ENCODE peak calls at places on chromosomes 4 and X, in nine cellular contexts. X, Z, P, N, S, C, K, B and Y are unnamed samples.

GRCh38 chrX:14032383-14032782 is 2.7 kb upstream of the GEMIN8 start:
- DNase-seq in X (no peak), Z (peak), P (peak), N (peak), S (no peak), C (no peak), K (no peak), B (no peak), Y (peak)

GRCh38 chrX:104309169-104309568 is 54.4 kb upstream of the ESX1 start:
- DNase-seq in X (no peak), Z (no peak), P (no peak), N (no peak), S (no peak), C (no peak), K (no peak), B (no peak), Y (no peak)

GRCh38 chr4:105227054-105227453 is 80.4 kb downstream of the TET2 start:
- DNase-seq in X (no peak), Z (no peak), P (no peak), N (no peak), S (no peak), C (no peak), K (no peak), B (no peak), Y (no peak)

GRCh38 chrX:47540754-47541538 is 20.1 kb upstream of the ARAF start:
- DNase-seq in X (peak), Z (peak), P (peak), N (no peak), S (peak), C (peak), K (peak), B (peak), Y (no peak)

GRCh38 chr4:119268466-119268865 is 53.5 kb downstream of the FABP2 start:
- DNase-seq in X (no peak), Z (no peak), P (no peak), N (no peak), S (no peak), C (no peak), K (no peak), B (no peak), Y (no peak)

GRCh38 chrX:134886201-134886600 is 104.6 kb upstream of the SMIM10 start:
- DNase-seq in X (no peak), Z (no peak), P (no peak), N (no peak), S (peak), C (no peak), K (no peak), B (no peak), Y (no peak)

GRCh38 chr4:18020145-18020670 is 1.3 kb downstream of the LCORL start:
- DNase-seq in X (peak), Z (peak), P (peak), N (peak), S (no peak), C (no peak), K (no peak), B (no peak), Y (peak)

GRCh38 chrX:142804085-142804484 is 221.6 kb upstream of the SPANXN4 start:
- DNase-seq in X (no peak), Z (no peak), P (no peak), N (no peak), S (no peak), C (no peak), K (no peak), B (no peak), Y (no peak)

GRCh38 chr4:152352645-152353116 is 183.2 kb downstream of the FBXW7 start:
- DNase-seq in X (peak), Z (no peak), P (peak), N (peak), S (peak), C (peak), K (peak), B (peak), Y (peak)

GRCh38 chrX:120308558-120308957 is 2.7 kb downstream of the TMEM255A start:
- DNase-seq in X (no peak), Z (no peak), P (no peak), N (no peak), S (no peak), C (no peak), K (no peak), B (no peak), Y (no peak)

GRCh38 chr4:3407930-3408792 is 33.6 kb upstream of the HGFAC start:
- DNase-seq in X (no peak), Z (no peak), P (no peak), N (no peak), S (no peak), C (no peak), K (no peak), B (no peak), Y (no peak)

GRCh38 chrX:40866878-40867277 is 131.5 kb upstream of the MED14 start:
- DNase-seq in X (no peak), Z (no peak), P (no peak), N (no peak), S (no peak), C (no peak), K (no peak), B (no peak), Y (no peak)

GRCh38 chr4:113901994-113902787 is 77.3 kb downstream of the ARSJ start:
- DNase-seq in X (peak), Z (no peak), P (peak), N (peak), S (no peak), C (no peak), K (peak), B (peak), Y (no peak)

GRCh38 chr4:40998680-40999358 is 215.5 kb downstream of the APBB2 start:
- DNase-seq in X (no peak), Z (no peak), P (peak), N (no peak), S (peak), C (no peak), K (no peak), B (no peak), Y (no peak)

GRCh38 chrX:32530802-32531403 is 680.4 kb downstream of the DMD start:
- DNase-seq in X (peak), Z (peak), P (peak), N (peak), S (peak), C (no peak), K (no peak), B (peak), Y (peak)

GRCh38 chrX:152313529-152314302 is 137.4 kb downstream of the GABRA3 start:
- DNase-seq in X (no peak), Z (peak), P (no peak), N (no peak), S (no peak), C (no peak), K (no peak), B (no peak), Y (no peak)

GRCh38 chr4:85744950-85745349 is 270.0 kb downstream of the ARHGAP24 start:
- DNase-seq in X (no peak), Z (no peak), P (no peak), N (no peak), S (peak), C (peak), K (no peak), B (no peak), Y (no peak)

GRCh38 chr4:73916172-73916925 is 47.2 kb downstream of the CXCL1 start:
- DNase-seq in X (no peak), Z (no peak), P (no peak), N (no peak), S (no peak), C (no peak), K (no peak), B (no peak), Y (no peak)

GRCh38 chr4:103268746-103269145 is 70.6 kb upstream of the CENPE start:
- DNase-seq in X (no peak), Z (no peak), P (no peak), N (no peak), S (no peak), C (no peak), K (no peak), B (no peak), Y (no peak)

GRCh38 chr4:152778656-152779512 is 646 bp downstream of the TIGD4 start:
- DNase-seq in X (peak), Z (peak), P (peak), N (peak), S (peak), C (no peak), K (no peak), B (no peak), Y (peak)

GRCh38 chr4:5361968-5362367 is 310.7 kb downstream of the STK32B start:
- DNase-seq in X (no peak), Z (peak), P (no peak), N (no peak), S (no peak), C (no peak), K (no peak), B (peak), Y (no peak)

GRCh38 chr4:15536552-15537499 is 67.1 kb downstream of the CC2D2A start:
- DNase-seq in X (no peak), Z (no peak), P (no peak), N (no peak), S (no peak), C (no peak), K (no peak), B (no peak), Y (no peak)

GRCh38 chr4:75512336-75513211 is 1.6 kb downstream of the RCHY1 start:
- DNase-seq in X (peak), Z (peak), P (no peak), N (peak), S (peak), C (no peak), K (no peak), B (no peak), Y (no peak)

GRCh38 chrX:136202889-136203288 is 48.3 kb downstream of the MAP7D3 start:
- DNase-seq in X (no peak), Z (no peak), P (no peak), N (no peak), S (no peak), C (no peak), K (no peak), B (no peak), Y (no peak)

GRCh38 chr4:108821056-108821925 is 58.4 kb upstream of the ETNPPL start:
- DNase-seq in X (no peak), Z (no peak), P (no peak), N (no peak), S (no peak), C (no peak), K (no peak), B (no peak), Y (no peak)

GRCh38 chrX:69074726-69075125 is 90.5 kb downstream of the PJA1 start:
- DNase-seq in X (no peak), Z (no peak), P (no peak), N (no peak), S (no peak), C (no peak), K (no peak), B (no peak), Y (no peak)

GRCh38 chr4:139922625-139923024 is 231.4 kb downstream of the MAML3 start:
- DNase-seq in X (no peak), Z (no peak), P (no peak), N (no peak), S (no peak), C (no peak), K (no peak), B (peak), Y (no peak)

GRCh38 chr4:183240581-183241321 is 79.3 kb downstream of the CLDN22 start:
- DNase-seq in X (no peak), Z (no peak), P (no peak), N (no peak), S (no peak), C (no peak), K (no peak), B (no peak), Y (no peak)

GRCh38 chr4:141246243-141246642 is 25.5 kb downstream of the ZNF330 start:
- DNase-seq in X (no peak), Z (no peak), P (no peak), N (no peak), S (no peak), C (peak), K (no peak), B (no peak), Y (no peak)

GRCh38 chr4:140947507-140947906 is 185.8 kb downstream of the RNF150 start:
- DNase-seq in X (no peak), Z (no peak), P (peak), N (no peak), S (no peak), C (no peak), K (no peak), B (no peak), Y (no peak)

DNA sequence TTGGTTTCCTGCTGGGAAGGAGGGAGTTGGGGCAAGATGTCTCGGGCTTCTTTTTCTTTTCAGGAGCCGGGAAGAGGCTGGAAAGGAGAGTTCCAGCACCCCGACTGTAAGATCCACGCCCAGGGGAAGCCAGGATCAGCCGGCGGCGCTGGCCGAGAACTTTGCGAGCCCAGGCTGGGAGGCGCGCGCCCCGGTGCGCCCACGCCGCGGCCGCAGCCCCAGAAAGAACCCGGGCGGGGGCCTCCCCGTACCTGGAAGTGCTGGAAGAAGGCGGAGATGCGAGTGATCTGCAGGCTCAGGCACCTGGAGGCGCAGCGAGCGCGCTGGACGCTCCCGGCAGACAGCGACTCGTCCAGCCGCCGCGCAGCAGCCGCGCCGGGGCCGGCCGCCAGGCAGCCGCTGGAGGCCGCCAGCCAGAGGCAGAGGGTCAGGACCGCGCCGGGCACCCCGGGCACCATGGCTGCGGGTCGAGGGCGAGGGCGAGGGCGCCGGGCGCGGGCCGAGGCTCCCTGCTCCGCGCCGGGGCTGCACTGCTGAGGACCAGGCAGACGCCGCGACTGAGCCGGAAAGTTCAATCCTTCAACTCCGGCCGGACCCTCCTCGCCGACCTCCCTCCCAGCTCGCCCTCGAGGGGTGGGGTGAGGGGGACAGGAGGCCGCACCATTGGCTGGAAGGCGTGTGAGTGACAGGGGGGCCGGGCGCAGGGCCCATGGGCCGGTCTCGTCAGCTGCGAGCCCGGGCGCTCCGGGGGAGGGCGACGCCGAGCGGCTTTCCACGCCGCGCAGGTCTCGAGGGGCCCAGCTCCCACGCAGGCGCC is at the start of gene ANOS1:
- DNase-seq in X (no peak), Z (peak), P (no peak), N (no peak), S (peak), C (no peak), K (peak), B (no peak), Y (no peak)
- TF ChIP-seq CTCF in X (no peak), Z (no peak), P (no peak), N (no peak), S (no peak), C (no peak), K (no peak), B (peak), Y (no peak)

GRCh38 chr4:185204238-185204910 is 574 bp upstream of the CFAP97 start:
- DNase-seq in X (no peak), Z (peak), P (no peak), N (peak), S (peak), C (no peak), K (no peak), B (peak), Y (no peak)
- TF ChIP-seq CTCF in X (no peak), Z (no peak), P (no peak), N (no peak), S (no peak), C (no peak), K (no peak), B (peak), Y (no peak)

GRCh38 chrX:118677318-118677717 is 50.1 kb upstream of the IL13RA1 start:
- DNase-seq in X (no peak), Z (no peak), P (no peak), N (no peak), S (no peak), C (no peak), K (no peak), B (no peak), Y (no peak)

GRCh38 chrX:118682258-118683014 is 45.0 kb upstream of the IL13RA1 start:
- DNase-seq in X (no peak), Z (no peak), P (no peak), N (no peak), S (no peak), C (no peak), K (no peak), B (no peak), Y (no peak)

GRCh38 chrX:118675336-118675965 is 52.0 kb upstream of the IL13RA1 start:
- DNase-seq in X (no peak), Z (no peak), P (no peak), N (no peak), S (no peak), C (no peak), K (no peak), B (no peak), Y (no peak)

GRCh38 chrX:118675966-118676349 is 51.4 kb upstream of the IL13RA1 start:
- DNase-seq in X (no peak), Z (no peak), P (no peak), N (no peak), S (no peak), C (no peak), K (no peak), B (no peak), Y (no peak)

DNA sequence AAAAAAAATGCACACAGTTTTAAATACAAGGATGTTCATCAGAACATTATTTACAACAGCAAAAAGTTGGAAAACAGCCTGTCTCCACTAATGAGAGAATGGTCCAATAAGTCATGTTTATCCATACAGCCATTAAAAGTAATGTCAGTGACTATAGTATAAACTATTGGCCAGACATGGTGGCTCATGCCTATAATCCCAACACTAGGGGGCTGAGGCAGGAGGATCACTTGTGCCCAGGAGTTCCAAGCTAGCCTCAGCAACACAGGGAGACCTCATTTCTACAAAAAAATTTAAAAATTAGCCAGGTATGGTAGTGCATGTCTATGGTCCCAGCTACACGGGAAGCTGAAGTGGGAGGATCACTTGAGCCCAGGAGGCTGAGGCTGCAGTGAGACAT is 48.1 kb upstream of the IL13RA1 start:
- DNase-seq in X (no peak), Z (no peak), P (no peak), N (no peak), S (no peak), C (no peak), K (no peak), B (no peak), Y (no peak)
- TF ChIP-seq CTCF in X (no peak), Z (no peak), P (no peak), N (no peak), S (no peak), C (peak), K (no peak), B (no peak), Y (no peak)

GRCh38 chr4:25993564-25994185 is 79.7 kb downstream of the SMIM20 start:
- DNase-seq in X (peak), Z (peak), P (peak), N (peak), S (peak), C (no peak), K (no peak), B (no peak), Y (no peak)
- TF ChIP-seq CTCF in X (no peak), Z (peak), P (no peak), N (peak), S (no peak), C (peak), K (no peak), B (no peak), Y (peak)

GRCh38 chrX:12349201-12349600 is 210.9 kb downstream of the FRMPD4 start:
- DNase-seq in X (no peak), Z (no peak), P (no peak), N (no peak), S (no peak), C (no peak), K (no peak), B (no peak), Y (no peak)
- TF ChIP-seq CTCF in X (no peak), Z (no peak), P (no peak), N (no peak), S (no peak), C (no peak), K (no peak), B (no peak), Y (no peak)

DNA sequence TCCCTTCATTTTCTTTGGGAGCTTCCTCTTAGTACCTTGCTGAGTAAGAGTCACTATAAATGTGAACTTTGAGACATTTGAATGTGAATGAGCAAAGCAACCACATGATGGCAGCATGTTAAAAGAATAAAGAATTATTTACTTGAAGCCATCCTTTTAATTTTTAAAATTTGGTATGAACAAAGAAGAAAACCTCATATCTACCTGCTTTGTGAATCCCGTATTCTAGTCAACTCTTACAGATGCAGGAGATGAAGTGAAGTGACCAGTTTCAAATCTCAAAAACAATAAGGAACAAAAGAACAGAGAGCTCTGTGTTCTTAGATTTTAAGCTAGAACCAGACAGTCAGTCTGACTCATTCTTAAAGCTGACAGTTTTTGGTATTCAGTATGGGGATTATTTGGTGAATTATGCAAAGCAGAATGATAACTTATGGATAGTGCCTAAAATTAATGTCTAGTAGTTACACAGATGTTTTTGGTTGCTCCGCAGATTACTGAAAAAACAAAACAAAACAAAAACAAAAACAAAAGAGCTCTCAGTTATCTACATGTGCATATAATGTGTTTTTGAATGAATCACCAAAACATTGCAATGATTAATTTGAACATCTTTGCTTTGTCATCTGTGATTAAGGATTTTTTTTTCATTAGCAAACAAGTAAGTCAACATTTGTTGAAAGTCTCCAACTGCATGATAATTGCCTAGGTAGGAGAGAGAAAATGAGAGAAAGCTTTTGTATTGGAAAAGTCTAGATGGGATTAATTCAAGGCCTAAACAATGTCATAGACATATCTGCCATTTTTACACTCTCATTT is 48.2 kb upstream of the H2AZ1 start:
- DNase-seq in X (peak), Z (peak), P (no peak), N (peak), S (peak), C (no peak), K (no peak), B (peak), Y (peak)
- TF ChIP-seq CTCF in X (peak), Z (peak), P (no peak), N (peak), S (peak), C (peak), K (peak), B (peak), Y (peak)

GRCh38 chr4:83993774-83994173 is 457.9 kb downstream of the GPAT3 start:
- DNase-seq in X (no peak), Z (no peak), P (no peak), N (peak), S (no peak), C (no peak), K (no peak), B (no peak), Y (no peak)
- TF ChIP-seq CTCF in X (no peak), Z (no peak), P (no peak), N (no peak), S (no peak), C (peak), K (no peak), B (no peak), Y (no peak)

GRCh38 chrX:133852837-133853236 is 132.6 kb downstream of the GPC3 start:
- DNase-seq in X (no peak), Z (no peak), P (no peak), N (no peak), S (no peak), C (no peak), K (no peak), B (no peak), Y (no peak)
- TF ChIP-seq CTCF in X (no peak), Z (no peak), P (no peak), N (no peak), S (no peak), C (no peak), K (no peak), B (peak), Y (no peak)